ENCODE peak calls at places on chromosomes 5 and 9, in four cellular contexts. H is heart left ventricle, R is left ventricle myocardium inferior, V is astrocyte. B is an unnamed sample.
A peak's percentile ranks its signal among the peaks of the same experiment; 100 is the strongest.

GRCh38 chr5:122704247-122705036 is 70.4 kb upstream of the SNX2 start:
- DNase-seq in V (peak; percentile 42), H (no peak), R (no peak), B (no peak)

GRCh38 chr5:149011084-149011483 is 51.8 kb downstream of the SH3TC2 start:
- DNase-seq in H (no peak), V (no peak), R (no peak), B (peak; percentile 29)

GRCh38 chr5:36175043-36175442 is 23.1 kb downstream of the SKP2 start:
- DNase-seq in R (no peak), V (no peak), H (no peak), B (no peak)

GRCh38 chr5:62593331-62593730 is 14.7 kb downstream of the LRRC70 start:
- DNase-seq in R (no peak), V (no peak), H (no peak), B (no peak)

GRCh38 chr5:61357745-61358144 is 25.7 kb downstream of the ZSWIM6 start:
- DNase-seq in V (no peak), H (no peak), R (no peak), B (peak; percentile 32)

GRCh38 chr5:124515494-124516222 is 230.8 kb downstream of the ZNF608 start:
- DNase-seq in R (no peak), H (no peak), V (no peak), B (no peak)

GRCh38 chr9:89418882-89419641 is 78.9 kb downstream of the SEMA4D start:
- DNase-seq in H (no peak), V (no peak), R (no peak), B (no peak)

GRCh38 chr5:64505769-64506566 is at the start of gene RGS7BP:
- DNase-seq in V (peak; percentile 29), R (peak; percentile 40), H (peak; percentile 31), B (peak; percentile 21)

GRCh38 chr5:60483046-60483445 is 216.9 kb downstream of the DEPDC1B start:
- DNase-seq in H (no peak), V (no peak), R (no peak), B (no peak)

GRCh38 chr5:157543825-157544622 is 31.6 kb downstream of the ADAM19 start:
- DNase-seq in V (peak; percentile 68), H (no peak), R (no peak), B (no peak)

GRCh38 chr9:130689937-130690700 is 3.5 kb upstream of the EXOSC2 start:
- DNase-seq in R (no peak), H (peak; percentile 58), V (peak; percentile 97), B (peak; percentile 79)

GRCh38 chr9:110752766-110753165 is 84.2 kb downstream of the MUSK start:
- DNase-seq in H (no peak), R (no peak), V (peak; percentile 93), B (no peak)

GRCh38 chr9:127313042-127313560 is 48.5 kb downstream of the GARNL3 start:
- DNase-seq in H (no peak), R (no peak), V (no peak), B (no peak)

GRCh38 chr5:143920772-143921171 is 108.8 kb downstream of the HMHB1 start:
- DNase-seq in H (no peak), R (no peak), V (peak; percentile 56), B (no peak)

GRCh38 chr5:95317687-95318086 is 32.8 kb upstream of the MCTP1 start:
- DNase-seq in V (no peak), R (no peak), H (no peak), B (no peak)

GRCh38 chr9:18568969-18569368 is 95.0 kb downstream of the ADAMTSL1 start:
- DNase-seq in R (no peak), V (no peak), H (no peak), B (no peak)

GRCh38 chr5:107129051-107129450 is 541.7 kb downstream of the EFNA5 start:
- DNase-seq in H (no peak), V (peak; percentile 79), R (no peak), B (no peak)

GRCh38 chr5:164191240-164191639 is 685.8 kb downstream of the MAT2B start:
- DNase-seq in V (peak; percentile 65), R (peak; percentile 47), H (peak; percentile 18), B (no peak)

GRCh38 chr9:114603183-114603582 is 7.9 kb upstream of the TMEM268 start:
- DNase-seq in V (no peak), R (no peak), H (no peak), B (no peak)

GRCh38 chr5:175750476-175751080 is 92.7 kb downstream of the HRH2 start:
- DNase-seq in H (no peak), R (no peak), V (no peak), B (no peak)

GRCh38 chr9:16521868-16522381 is 348.5 kb downstream of the BNC2 start:
- DNase-seq in V (peak; percentile 99), H (peak; percentile 43), R (peak; percentile 30), B (no peak)

GRCh38 chr5:1661831-1662558 is 137.6 kb downstream of the MRPL36 start:
- DNase-seq in H (no peak), V (no peak), R (no peak), B (no peak)

DNA sequence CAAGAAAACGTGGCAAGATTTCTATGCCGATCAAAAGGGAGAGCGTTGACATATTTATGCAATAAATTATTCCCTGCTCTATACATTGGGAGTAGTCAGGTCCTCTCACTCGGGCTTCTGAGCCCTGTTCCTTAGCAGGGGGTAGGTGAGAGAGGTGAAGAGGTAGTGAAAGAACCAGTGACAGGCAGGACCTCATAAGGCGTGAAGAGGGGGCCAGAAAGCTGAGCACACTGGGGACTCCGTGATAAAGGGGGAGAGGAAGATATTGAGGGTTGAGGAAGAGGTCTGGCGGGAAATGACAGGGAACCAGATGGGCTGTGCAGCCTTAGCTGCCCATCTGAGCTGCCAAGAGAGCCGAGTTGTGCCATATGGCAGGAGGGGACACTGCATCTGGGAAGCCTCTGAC is 722 bp upstream of the CDC20B start:
- DNase-seq in H (no peak), V (no peak), R (no peak), B (no peak)
- H3K4me3 ChIP-seq in H (peak overlapping the region; percentile 29), V (peak overlapping the region; percentile 60), R (peak overlapping the region; percentile 66), B (peak overlapping the region; percentile 52)

GRCh38 chr9:96817973-96818372 is 36.3 kb downstream of the ZNF782 start:
- DNase-seq in R (no peak), H (no peak), V (no peak), B (no peak)

GRCh38 chr9:96813607-96814006 is 35.7 kb upstream of the ZNF510 start:
- DNase-seq in V (no peak), R (no peak), H (no peak), B (no peak)

DNA sequence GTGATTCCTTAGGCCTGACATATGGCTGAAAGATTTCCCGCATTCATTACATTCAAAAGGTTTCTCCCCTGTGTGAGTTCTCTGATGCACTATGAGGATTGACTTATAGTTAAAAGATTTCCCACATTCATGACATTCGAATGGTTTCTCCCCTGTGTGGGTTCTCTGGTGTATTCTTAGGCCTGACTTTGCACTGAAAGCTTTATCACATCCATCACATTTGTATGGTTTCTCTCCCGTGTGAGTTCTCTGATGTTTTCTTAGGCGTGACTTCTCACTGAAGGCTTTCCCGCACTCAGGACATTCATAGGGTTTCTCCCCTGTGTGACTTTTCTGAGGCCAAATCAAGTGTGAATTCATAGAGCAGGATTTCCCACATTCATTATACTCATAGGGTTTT is 35.8 kb downstream of the ZNF782 start:
- DNase-seq in V (no peak), R (no peak), H (no peak), B (no peak)
- H3K9me3 ChIP-seq in V (peaks cover 49% of the 10 kb centered on the region), R (peaks cover 100% of the 10 kb centered on the region), H (peaks cover 47% of the 10 kb centered on the region), B (peaks cover 8% of the 10 kb centered on the region)

DNA sequence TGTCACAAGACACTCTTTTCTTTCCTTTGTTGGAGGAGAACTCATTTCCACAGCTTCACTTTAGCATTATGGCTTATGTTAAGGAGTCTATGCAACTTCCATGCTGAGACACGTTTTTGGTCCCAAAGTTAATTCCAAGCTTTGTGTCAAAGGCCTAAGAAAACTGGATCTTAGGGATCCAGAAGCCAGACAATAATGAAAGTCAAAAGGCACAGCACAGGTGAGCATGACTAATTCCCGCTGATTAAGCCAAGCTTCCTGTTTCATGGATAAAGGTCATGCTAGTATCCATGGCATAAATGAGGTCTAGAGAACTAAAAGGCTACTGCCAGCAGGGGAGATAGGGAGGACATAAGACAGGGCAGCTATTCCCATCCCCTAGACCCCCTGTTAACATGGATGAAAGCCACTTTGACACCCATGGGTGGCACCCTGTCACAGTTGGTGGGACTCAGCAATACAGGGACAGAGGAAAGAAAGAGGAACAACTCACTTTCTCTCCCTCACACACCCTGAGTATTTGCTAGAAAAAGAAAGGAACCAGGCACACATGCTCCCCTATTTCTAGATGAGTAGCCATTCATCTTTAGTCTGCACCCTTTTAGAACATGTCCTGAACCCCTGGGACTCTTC is 438.1 kb upstream of the CDH9 start:
- DNase-seq in H (no peak), R (no peak), V (no peak), B (no peak)
- H3K4me3 ChIP-seq in H (no peak overlapping the region), R (no peak overlapping the region), V (no peak overlapping the region), B (no peak overlapping the region)

DNA sequence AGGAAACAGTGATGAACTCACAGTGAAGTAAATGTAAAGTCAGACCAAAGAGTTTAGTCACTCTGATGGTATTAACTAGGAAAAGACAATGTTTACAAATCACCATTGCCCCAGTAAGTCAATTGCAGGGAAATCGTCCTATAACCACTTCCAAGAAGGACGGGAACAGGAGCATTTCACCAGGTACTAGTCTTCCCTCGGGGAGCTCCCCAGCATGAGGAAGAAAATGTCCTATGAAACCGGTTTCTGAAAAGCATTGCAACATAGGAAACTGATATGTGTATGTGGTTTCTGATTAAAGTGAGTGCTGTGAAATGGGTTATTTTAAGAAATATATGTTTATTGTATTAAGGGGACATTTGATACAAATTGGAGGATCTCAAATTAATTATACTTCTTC is 626.7 kb upstream of the ADAMTS16 start:
- DNase-seq in V (no peak), H (no peak), R (no peak), B (no peak)
- H3K9me3 ChIP-seq in V (no peaks in the 10 kb centered on the region), H (no peaks in the 10 kb centered on the region), R (no peaks in the 10 kb centered on the region), B (no peaks in the 10 kb centered on the region)

GRCh38 chr9:95045751-95046150 is 271.8 kb downstream of the FANCC start:
- DNase-seq in V (no peak), H (no peak), R (no peak), B (no peak)
- H3K4me3 ChIP-seq in V (no peak overlapping the region), H (no peak overlapping the region), R (peak overlapping the region; percentile 44), B (peak overlapping the region; percentile 38)

B was measured in BE2C.